ENCODE peak calls at places on chromosomes 2 and 18, in four cellular contexts. M is lower leg skin, N is PC-3, V is K562. H is an unnamed sample.

GRCh38 chr2:56018202-56018601 is 94.6 kb upstream of the EFEMP1 start:
- DNase-seq in M (no peak), N (no peak), V (no peak), H (no peak)

GRCh38 chr18:26771524-26771923 is 94.0 kb downstream of the AQP4 start:
- DNase-seq in V (no peak), N (peak; percentile 34), M (no peak), H (no peak)

GRCh38 chr18:6752200-6752873 is 22.8 kb downstream of the ARHGAP28 start:
- DNase-seq in N (no peak), V (no peak), M (no peak), H (no peak)

GRCh38 chr2:168432100-168432499 is 24.0 kb upstream of the CERS6 start:
- DNase-seq in M (no peak), N (no peak), V (no peak), H (no peak)

GRCh38 chr2:19866741-19867140 is 35.0 kb downstream of the TTC32 start:
- DNase-seq in V (no peak), M (no peak), N (no peak), H (no peak)

GRCh38 chr18:9765505-9765904 is 57.4 kb downstream of the RAB31 start:
- DNase-seq in V (no peak), M (no peak), N (no peak), H (no peak)

GRCh38 chr2:140586379-140586778 is 1544.4 kb downstream of the LRP1B start:
- DNase-seq in V (no peak), M (no peak), N (peak; percentile 73), H (peak; percentile 27)

GRCh38 chr2:8264981-8265380 is 416.9 kb upstream of the ID2 start:
- DNase-seq in N (no peak), V (no peak), M (no peak), H (no peak)

GRCh38 chr18:32450874-32451273 is 19.8 kb downstream of the GAREM1 start:
- DNase-seq in N (no peak), V (no peak), M (no peak), H (no peak)

GRCh38 chr2:32792416-32792815 is 154.3 kb upstream of the LTBP1 start:
- DNase-seq in N (no peak), V (no peak), M (no peak), H (no peak)

GRCh38 chr2:65316072-65316471 is 88.4 kb downstream of the ACTR2 start:
- DNase-seq in V (no peak), M (no peak), N (peak; percentile 84), H (peak; percentile 88)

GRCh38 chr18:53534695-53535094 is 689.8 kb downstream of the MBD2 start:
- DNase-seq in M (peak; percentile 84), N (no peak), V (no peak), H (no peak)

GRCh38 chr2:138964413-138964812 is 184.2 kb upstream of the NXPH2 start:
- DNase-seq in V (no peak), M (no peak), N (peak; percentile 94), H (peak; percentile 13)

GRCh38 chr2:105840933-105841332 is 96.2 kb downstream of the NCK2 start:
- DNase-seq in N (no peak), V (no peak), M (no peak), H (no peak)

GRCh38 chr2:167933097-167933814 is 314.1 kb downstream of the STK39 start:
- DNase-seq in M (no peak), V (no peak), N (no peak), H (no peak)

GRCh38 chr2:119049968-119050657 is 108.1 kb downstream of the MARCO start:
- DNase-seq in V (peak; percentile 41), M (peak; percentile 68), N (no peak), H (no peak)

GRCh38 chr18:12405066-12405465 is 2.7 kb upstream of the PRELID3A start:
- DNase-seq in V (no peak), N (no peak), M (no peak), H (no peak)

DNA sequence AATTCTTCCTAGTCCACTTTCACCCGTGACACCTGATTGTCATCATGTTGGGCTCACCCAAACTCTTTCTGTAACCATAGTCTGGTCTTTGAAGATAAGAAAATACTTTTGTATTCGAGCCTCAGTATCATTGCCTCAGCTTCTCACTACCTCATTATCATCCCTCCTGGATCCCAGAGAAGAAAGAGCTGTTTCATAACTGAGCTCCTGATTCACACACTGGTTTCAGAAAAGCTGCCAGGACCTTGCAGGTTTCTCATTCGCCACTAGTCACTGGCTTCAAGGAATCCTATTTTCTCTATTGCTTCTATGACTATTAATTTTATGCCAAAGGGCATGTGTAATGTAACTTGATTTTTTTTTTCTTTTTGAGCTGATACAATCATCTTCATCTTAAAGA is 2.9 kb upstream of the CRIM1 start:
- DNase-seq in N (peak; percentile 86), M (no peak), V (no peak), H (no peak)
- TF ChIP-seq CTCF in N (peak; percentile 30), M (no peak), V (no peak), H (no peak)

DNA sequence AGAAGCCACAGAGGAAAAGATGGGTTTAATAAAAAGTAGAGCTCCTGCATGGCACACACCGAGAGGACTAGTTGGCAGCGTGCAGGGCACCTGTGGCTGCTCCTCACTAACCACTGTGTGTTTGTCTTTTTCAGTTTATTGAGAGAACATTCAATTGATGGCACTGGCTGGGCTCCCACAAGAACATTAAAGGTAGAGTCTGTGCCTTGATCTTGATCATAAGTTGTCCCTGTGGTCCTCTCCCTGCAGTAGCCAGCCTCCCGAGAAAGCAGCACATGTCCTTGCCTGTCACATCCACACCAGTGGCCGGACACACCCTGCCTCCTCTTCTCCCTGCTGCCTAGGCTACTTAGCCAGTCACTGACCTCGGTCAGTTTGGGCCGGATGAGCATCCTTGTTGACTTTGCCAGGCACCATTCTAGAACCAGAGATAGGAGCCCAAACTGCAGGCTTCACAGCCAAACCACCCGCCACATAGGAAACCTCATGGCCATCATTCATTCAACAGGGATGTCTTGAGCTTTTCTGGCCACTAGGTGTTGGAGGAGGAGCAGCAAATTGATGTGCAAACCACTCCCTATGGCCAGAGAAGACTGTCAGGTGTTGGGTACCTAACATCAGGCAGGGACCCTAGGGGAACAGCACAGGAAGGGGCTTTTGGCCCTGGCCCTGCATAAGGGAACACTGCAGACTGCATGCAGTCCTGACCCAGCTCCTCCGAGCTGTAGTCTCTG is 30.2 kb upstream of the SCLY start:
- DNase-seq in V (no peak), N (no peak), M (no peak), H (no peak)
- TF ChIP-seq CTCF in V (no peak), N (peak; percentile 20), M (no peak), H (no peak)

DNA sequence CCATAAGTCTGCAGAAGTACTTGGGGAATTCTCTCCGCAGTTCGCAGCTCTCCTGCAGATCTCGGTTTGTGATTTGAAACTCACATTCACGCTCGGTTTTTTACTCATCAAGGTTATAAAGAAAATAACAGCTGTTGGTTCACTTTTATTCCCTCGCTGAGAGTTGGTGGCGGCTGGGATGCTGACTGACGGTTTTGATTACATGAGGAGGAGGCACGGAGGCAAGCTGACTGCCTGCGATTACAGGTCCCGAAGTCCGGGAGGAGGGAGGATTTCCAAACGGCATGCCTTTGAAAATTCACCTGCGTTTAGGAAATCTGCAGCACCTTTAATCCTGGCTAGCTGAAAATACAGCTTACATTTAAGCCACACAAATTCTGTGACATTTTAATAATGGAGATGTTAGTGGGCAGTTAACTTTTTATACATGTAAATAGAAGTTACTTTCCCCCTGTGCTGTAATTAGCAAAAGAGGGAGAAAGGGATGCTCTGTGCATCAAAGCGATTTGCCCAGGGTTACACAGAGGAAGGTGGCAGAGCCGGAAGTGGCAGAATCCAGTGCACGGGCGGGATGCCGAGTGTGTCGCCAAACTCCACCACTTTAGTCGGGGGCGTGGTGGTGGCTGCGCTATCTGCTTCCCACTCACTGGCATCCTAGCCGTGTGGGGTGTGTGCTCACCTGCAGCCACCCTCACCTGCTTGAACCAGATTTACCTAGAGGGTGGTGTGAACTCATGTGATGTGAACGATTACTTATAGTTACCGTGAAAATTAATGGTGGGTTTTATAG is 14.7 kb downstream of the AGAP1 start:
- DNase-seq in N (no peak), V (no peak), M (no peak), H (no peak)
- TF ChIP-seq CTCF in N (no peak), V (no peak), M (no peak), H (no peak)

GRCh38 chr2:99066602-99067001 is 74.9 kb upstream of the C2orf15 start:
- DNase-seq in V (peak; percentile 12), M (no peak), N (peak; percentile 49), H (peak; percentile 50)
- TF ChIP-seq CTCF in V (peak; percentile 42), M (no peak), N (peak; percentile 52), H (no peak)

GRCh38 chr18:2655153-2655953 is at the start of gene SMCHD1:
- DNase-seq in N (peak; percentile 78), V (peak; percentile 94), M (peak; percentile 97), H (peak; percentile 81)

GRCh38 chr18:2657043-2657512 is 1.6 kb downstream of the SMCHD1 start:
- DNase-seq in N (peak; percentile 16), M (no peak), V (no peak), H (no peak)

GRCh38 chr18:2656237-2657042 is 914 bp downstream of the SMCHD1 start:
- DNase-seq in N (peak; percentile 25), V (peak; percentile 53), M (peak; percentile 91), H (peak; percentile 41)

GRCh38 chr18:2654828-2655152 is 736 bp upstream of the SMCHD1 start:
- DNase-seq in M (no peak), N (no peak), V (peak; percentile 79), H (peak; percentile 30)

DNA sequence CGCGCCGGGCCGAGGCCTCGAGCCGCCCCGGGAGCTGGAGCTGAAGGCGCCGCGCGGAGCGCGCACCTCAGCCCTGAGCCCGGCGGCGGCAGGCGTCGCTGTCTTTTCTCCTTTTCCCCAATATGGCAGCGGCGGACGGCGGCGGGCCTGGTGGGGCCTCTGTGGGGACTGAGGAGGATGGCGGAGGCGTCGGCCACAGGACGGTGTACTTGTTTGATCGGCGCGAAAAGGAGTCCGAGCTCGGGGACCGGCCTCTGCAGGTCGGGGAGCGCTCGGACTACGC is 369 bp downstream of the SMCHD1 start:
- DNase-seq in N (no peak), M (peak; percentile 90), V (no peak), H (no peak)
- TF ChIP-seq CTCF in N (no peak), M (no peak), V (no peak), H (no peak)

GRCh38 chr18:79577451-79578395 is 101.9 kb upstream of the CTDP1 start:
- DNase-seq in M (peak; percentile 83), V (no peak), N (no peak), H (no peak)

GRCh38 chr18:79574938-79575525 is 104.6 kb upstream of the CTDP1 start:
- DNase-seq in V (no peak), N (no peak), M (peak; percentile 84), H (no peak)

GRCh38 chr18:79576686-79577351 is 102.8 kb upstream of the CTDP1 start:
- DNase-seq in M (peak; percentile 82), V (no peak), N (no peak), H (no peak)

GRCh38 chr18:79573921-79574491 is 105.6 kb upstream of the CTDP1 start:
- DNase-seq in M (peak; percentile 65), N (no peak), V (no peak), H (no peak)

GRCh38 chr18:79575891-79576685 is 103.5 kb upstream of the CTDP1 start:
- DNase-seq in M (peak; percentile 86), N (no peak), V (no peak), H (no peak)
- TF ChIP-seq CTCF in M (no peak), N (no peak), V (no peak), H (no peak)

GRCh38 chr2:198322275-198322674 is 517.9 kb downstream of the PLCL1 start:
- DNase-seq in N (no peak), V (peak; percentile 8), M (no peak), H (no peak)
- TF ChIP-seq CTCF in N (peak; percentile 30), V (peak; percentile 28), M (no peak), H (no peak)

DNA sequence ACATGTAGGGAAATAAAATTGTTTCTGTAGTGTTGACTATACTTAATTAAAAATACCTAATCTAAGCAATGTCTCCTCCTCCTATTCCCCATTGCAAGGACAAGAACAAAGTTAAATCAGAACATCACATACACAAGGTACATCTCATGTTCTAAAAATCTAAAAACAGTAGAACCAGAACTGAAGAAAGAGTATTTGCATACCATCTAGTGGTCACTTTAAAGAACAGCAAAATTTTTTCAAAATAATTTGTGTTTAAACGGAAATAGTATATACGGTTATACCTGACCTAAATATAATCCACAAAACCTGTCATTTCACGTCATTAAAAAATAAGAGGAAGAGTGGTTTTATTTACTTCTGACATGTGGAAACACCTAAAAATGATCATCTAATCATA is 294.3 kb upstream of the KCNH7 start:
- DNase-seq in N (peak; percentile 43), M (no peak), V (no peak), H (peak; percentile 5)
- TF ChIP-seq CTCF in N (peak; percentile 70), M (no peak), V (no peak), H (peak; percentile 53)